ENCODE peak calls at places on chromosomes 7 and 10, in nine cellular contexts. One of them, this sample, is unnamed.

GRCh38 chr10:71440506-71441035 is 43.9 kb downstream of the CDH23 start:
- DNase-seq in stimulated activated CD4-positive, alpha-beta T cell treated with anti-CD3 and anti-CD28 coated beads, Interleukin-15, amount 100 ng/mL, for 48 hours: no peak
- DNase-seq in OCI-LY7: no peak
- DNase-seq in activated CD8-positive, alpha-beta memory T cell treated with anti-CD3 and anti-CD28 coated beads for 24 hours: no peak
- DNase-seq in stromal cell of bone marrow: no peak
- DNase-seq in DMS153: no peak
- DNase-seq in spleen: peak
- DNase-seq in epithelial cell of esophagus: no peak
- DNase-seq in COR-L47: no peak
- DNase-seq in this sample: no peak

GRCh38 chr7:143003393-143004051 is 23.4 kb downstream of the OR9A2 start:
- DNase-seq in stimulated activated CD4-positive, alpha-beta T cell treated with anti-CD3 and anti-CD28 coated beads, Interleukin-15, amount 100 ng/mL, for 48 hours: peak
- DNase-seq in OCI-LY7: peak
- DNase-seq in activated CD8-positive, alpha-beta memory T cell treated with anti-CD3 and anti-CD28 coated beads for 24 hours: peak
- DNase-seq in stromal cell of bone marrow: no peak
- DNase-seq in DMS153: no peak
- DNase-seq in spleen: no peak
- DNase-seq in epithelial cell of esophagus: peak
- DNase-seq in COR-L47: peak
- DNase-seq in this sample: peak

GRCh38 chr7:20132596-20132995 is 84.6 kb downstream of the MACC1 start:
- DNase-seq in stimulated activated CD4-positive, alpha-beta T cell treated with anti-CD3 and anti-CD28 coated beads, Interleukin-15, amount 100 ng/mL, for 48 hours: no peak
- DNase-seq in OCI-LY7: no peak
- DNase-seq in activated CD8-positive, alpha-beta memory T cell treated with anti-CD3 and anti-CD28 coated beads for 24 hours: no peak
- DNase-seq in stromal cell of bone marrow: no peak
- DNase-seq in DMS153: no peak
- DNase-seq in spleen: no peak
- DNase-seq in epithelial cell of esophagus: no peak
- DNase-seq in COR-L47: no peak
- DNase-seq in this sample: no peak

GRCh38 chr10:22103701-22104100 is 100.2 kb upstream of the DNAJC1 start:
- DNase-seq in stimulated activated CD4-positive, alpha-beta T cell treated with anti-CD3 and anti-CD28 coated beads, Interleukin-15, amount 100 ng/mL, for 48 hours: no peak
- DNase-seq in OCI-LY7: peak
- DNase-seq in activated CD8-positive, alpha-beta memory T cell treated with anti-CD3 and anti-CD28 coated beads for 24 hours: no peak
- DNase-seq in stromal cell of bone marrow: no peak
- DNase-seq in DMS153: no peak
- DNase-seq in spleen: no peak
- DNase-seq in epithelial cell of esophagus: peak
- DNase-seq in COR-L47: no peak
- DNase-seq in this sample: peak

GRCh38 chr7:29346574-29346973 is 152.0 kb downstream of the CHN2 start:
- DNase-seq in stimulated activated CD4-positive, alpha-beta T cell treated with anti-CD3 and anti-CD28 coated beads, Interleukin-15, amount 100 ng/mL, for 48 hours: no peak
- DNase-seq in OCI-LY7: no peak
- DNase-seq in activated CD8-positive, alpha-beta memory T cell treated with anti-CD3 and anti-CD28 coated beads for 24 hours: no peak
- DNase-seq in stromal cell of bone marrow: no peak
- DNase-seq in DMS153: no peak
- DNase-seq in spleen: no peak
- DNase-seq in epithelial cell of esophagus: peak
- DNase-seq in COR-L47: no peak
- DNase-seq in this sample: no peak

GRCh38 chr7:40200791-40201190 is 66.0 kb downstream of the SUGCT start:
- DNase-seq in stimulated activated CD4-positive, alpha-beta T cell treated with anti-CD3 and anti-CD28 coated beads, Interleukin-15, amount 100 ng/mL, for 48 hours: no peak
- DNase-seq in OCI-LY7: no peak
- DNase-seq in activated CD8-positive, alpha-beta memory T cell treated with anti-CD3 and anti-CD28 coated beads for 24 hours: no peak
- DNase-seq in stromal cell of bone marrow: peak
- DNase-seq in DMS153: no peak
- DNase-seq in spleen: no peak
- DNase-seq in epithelial cell of esophagus: no peak
- DNase-seq in COR-L47: no peak
- DNase-seq in this sample: peak

GRCh38 chr10:100786591-100786990 is 41.2 kb downstream of the PAX2 start:
- DNase-seq in stimulated activated CD4-positive, alpha-beta T cell treated with anti-CD3 and anti-CD28 coated beads, Interleukin-15, amount 100 ng/mL, for 48 hours: no peak
- DNase-seq in OCI-LY7: no peak
- DNase-seq in activated CD8-positive, alpha-beta memory T cell treated with anti-CD3 and anti-CD28 coated beads for 24 hours: no peak
- DNase-seq in stromal cell of bone marrow: no peak
- DNase-seq in DMS153: no peak
- DNase-seq in spleen: no peak
- DNase-seq in epithelial cell of esophagus: no peak
- DNase-seq in COR-L47: no peak
- DNase-seq in this sample: no peak

GRCh38 chr10:47150581-47150980 is 149.4 kb upstream of the GDF10 start:
- DNase-seq in stimulated activated CD4-positive, alpha-beta T cell treated with anti-CD3 and anti-CD28 coated beads, Interleukin-15, amount 100 ng/mL, for 48 hours: no peak
- DNase-seq in OCI-LY7: no peak
- DNase-seq in activated CD8-positive, alpha-beta memory T cell treated with anti-CD3 and anti-CD28 coated beads for 24 hours: no peak
- DNase-seq in stromal cell of bone marrow: no peak
- DNase-seq in DMS153: no peak
- DNase-seq in spleen: no peak
- DNase-seq in epithelial cell of esophagus: no peak
- DNase-seq in COR-L47: no peak
- DNase-seq in this sample: no peak

GRCh38 chr10:4459531-4459930 is 366.5 kb upstream of the AKR1E2 start:
- DNase-seq in stimulated activated CD4-positive, alpha-beta T cell treated with anti-CD3 and anti-CD28 coated beads, Interleukin-15, amount 100 ng/mL, for 48 hours: no peak
- DNase-seq in OCI-LY7: no peak
- DNase-seq in activated CD8-positive, alpha-beta memory T cell treated with anti-CD3 and anti-CD28 coated beads for 24 hours: no peak
- DNase-seq in stromal cell of bone marrow: no peak
- DNase-seq in DMS153: no peak
- DNase-seq in spleen: no peak
- DNase-seq in epithelial cell of esophagus: no peak
- DNase-seq in COR-L47: no peak
- DNase-seq in this sample: no peak

GRCh38 chr7:80659120-80660055 is 20.9 kb downstream of the CD36 start:
- DNase-seq in stimulated activated CD4-positive, alpha-beta T cell treated with anti-CD3 and anti-CD28 coated beads, Interleukin-15, amount 100 ng/mL, for 48 hours: no peak
- DNase-seq in OCI-LY7: peak
- DNase-seq in activated CD8-positive, alpha-beta memory T cell treated with anti-CD3 and anti-CD28 coated beads for 24 hours: no peak
- DNase-seq in stromal cell of bone marrow: peak
- DNase-seq in DMS153: no peak
- DNase-seq in spleen: no peak
- DNase-seq in epithelial cell of esophagus: peak
- DNase-seq in COR-L47: peak
- DNase-seq in this sample: peak

GRCh38 chr7:40827217-40828085 is 692.6 kb downstream of the SUGCT start:
- DNase-seq in stimulated activated CD4-positive, alpha-beta T cell treated with anti-CD3 and anti-CD28 coated beads, Interleukin-15, amount 100 ng/mL, for 48 hours: no peak
- DNase-seq in OCI-LY7: no peak
- DNase-seq in activated CD8-positive, alpha-beta memory T cell treated with anti-CD3 and anti-CD28 coated beads for 24 hours: no peak
- DNase-seq in stromal cell of bone marrow: peak
- DNase-seq in DMS153: no peak
- DNase-seq in spleen: no peak
- DNase-seq in epithelial cell of esophagus: peak
- DNase-seq in COR-L47: no peak
- DNase-seq in this sample: no peak

GRCh38 chr7:30976381-30976780 is 12.6 kb downstream of the GHRHR start:
- DNase-seq in stimulated activated CD4-positive, alpha-beta T cell treated with anti-CD3 and anti-CD28 coated beads, Interleukin-15, amount 100 ng/mL, for 48 hours: no peak
- DNase-seq in OCI-LY7: no peak
- DNase-seq in activated CD8-positive, alpha-beta memory T cell treated with anti-CD3 and anti-CD28 coated beads for 24 hours: peak
- DNase-seq in stromal cell of bone marrow: no peak
- DNase-seq in DMS153: no peak
- DNase-seq in spleen: no peak
- DNase-seq in epithelial cell of esophagus: no peak
- DNase-seq in COR-L47: no peak
- DNase-seq in this sample: no peak

GRCh38 chr7:141231018-141231792 is 157.3 kb downstream of the TMEM178B start:
- DNase-seq in stimulated activated CD4-positive, alpha-beta T cell treated with anti-CD3 and anti-CD28 coated beads, Interleukin-15, amount 100 ng/mL, for 48 hours: no peak
- DNase-seq in OCI-LY7: no peak
- DNase-seq in activated CD8-positive, alpha-beta memory T cell treated with anti-CD3 and anti-CD28 coated beads for 24 hours: no peak
- DNase-seq in stromal cell of bone marrow: peak
- DNase-seq in DMS153: peak
- DNase-seq in spleen: no peak
- DNase-seq in epithelial cell of esophagus: peak
- DNase-seq in COR-L47: peak
- DNase-seq in this sample: peak

GRCh38 chr7:45211066-45211465 is 53.5 kb downstream of the RAMP3 start:
- DNase-seq in stimulated activated CD4-positive, alpha-beta T cell treated with anti-CD3 and anti-CD28 coated beads, Interleukin-15, amount 100 ng/mL, for 48 hours: no peak
- DNase-seq in OCI-LY7: no peak
- DNase-seq in activated CD8-positive, alpha-beta memory T cell treated with anti-CD3 and anti-CD28 coated beads for 24 hours: no peak
- DNase-seq in stromal cell of bone marrow: no peak
- DNase-seq in DMS153: no peak
- DNase-seq in spleen: no peak
- DNase-seq in epithelial cell of esophagus: no peak
- DNase-seq in COR-L47: no peak
- DNase-seq in this sample: no peak

GRCh38 chr10:98170249-98171117 is 36.0 kb downstream of the R3HCC1L start:
- DNase-seq in stimulated activated CD4-positive, alpha-beta T cell treated with anti-CD3 and anti-CD28 coated beads, Interleukin-15, amount 100 ng/mL, for 48 hours: no peak
- DNase-seq in OCI-LY7: peak
- DNase-seq in activated CD8-positive, alpha-beta memory T cell treated with anti-CD3 and anti-CD28 coated beads for 24 hours: no peak
- DNase-seq in stromal cell of bone marrow: no peak
- DNase-seq in DMS153: peak
- DNase-seq in spleen: no peak
- DNase-seq in epithelial cell of esophagus: peak
- DNase-seq in COR-L47: no peak
- DNase-seq in this sample: peak

GRCh38 chr7:158275711-158276413 is 311.8 kb downstream of the PTPRN2 start:
- DNase-seq in stimulated activated CD4-positive, alpha-beta T cell treated with anti-CD3 and anti-CD28 coated beads, Interleukin-15, amount 100 ng/mL, for 48 hours: no peak
- DNase-seq in OCI-LY7: no peak
- DNase-seq in activated CD8-positive, alpha-beta memory T cell treated with anti-CD3 and anti-CD28 coated beads for 24 hours: no peak
- DNase-seq in stromal cell of bone marrow: no peak
- DNase-seq in DMS153: no peak
- DNase-seq in spleen: peak
- DNase-seq in epithelial cell of esophagus: no peak
- DNase-seq in COR-L47: no peak
- DNase-seq in this sample: no peak

GRCh38 chr7:26250239-26250638 is 41.4 kb upstream of the SNX10 start:
- DNase-seq in stimulated activated CD4-positive, alpha-beta T cell treated with anti-CD3 and anti-CD28 coated beads, Interleukin-15, amount 100 ng/mL, for 48 hours: no peak
- DNase-seq in OCI-LY7: no peak
- DNase-seq in activated CD8-positive, alpha-beta memory T cell treated with anti-CD3 and anti-CD28 coated beads for 24 hours: no peak
- DNase-seq in stromal cell of bone marrow: no peak
- DNase-seq in DMS153: no peak
- DNase-seq in spleen: no peak
- DNase-seq in epithelial cell of esophagus: no peak
- DNase-seq in COR-L47: no peak
- DNase-seq in this sample: no peak

GRCh38 chr10:122503004-122503403 is 41.7 kb downstream of the HTRA1 start:
- DNase-seq in stimulated activated CD4-positive, alpha-beta T cell treated with anti-CD3 and anti-CD28 coated beads, Interleukin-15, amount 100 ng/mL, for 48 hours: no peak
- DNase-seq in OCI-LY7: no peak
- DNase-seq in activated CD8-positive, alpha-beta memory T cell treated with anti-CD3 and anti-CD28 coated beads for 24 hours: no peak
- DNase-seq in stromal cell of bone marrow: no peak
- DNase-seq in DMS153: no peak
- DNase-seq in spleen: no peak
- DNase-seq in epithelial cell of esophagus: no peak
- DNase-seq in COR-L47: no peak
- DNase-seq in this sample: no peak

GRCh38 chr7:109963741-109964140 is 1127.2 kb upstream of the LRRN3 start:
- DNase-seq in stimulated activated CD4-positive, alpha-beta T cell treated with anti-CD3 and anti-CD28 coated beads, Interleukin-15, amount 100 ng/mL, for 48 hours: no peak
- DNase-seq in OCI-LY7: no peak
- DNase-seq in activated CD8-positive, alpha-beta memory T cell treated with anti-CD3 and anti-CD28 coated beads for 24 hours: no peak
- DNase-seq in stromal cell of bone marrow: no peak
- DNase-seq in DMS153: no peak
- DNase-seq in spleen: no peak
- DNase-seq in epithelial cell of esophagus: peak
- DNase-seq in COR-L47: no peak
- DNase-seq in this sample: no peak

GRCh38 chr7:76302299-76303056 is at the start of gene HSPB1:
- DNase-seq in stimulated activated CD4-positive, alpha-beta T cell treated with anti-CD3 and anti-CD28 coated beads, Interleukin-15, amount 100 ng/mL, for 48 hours: peak
- DNase-seq in OCI-LY7: peak
- DNase-seq in activated CD8-positive, alpha-beta memory T cell treated with anti-CD3 and anti-CD28 coated beads for 24 hours: peak
- DNase-seq in stromal cell of bone marrow: peak
- DNase-seq in DMS153: peak
- DNase-seq in spleen: peak
- DNase-seq in epithelial cell of esophagus: peak
- DNase-seq in COR-L47: peak
- DNase-seq in this sample: peak

GRCh38 chr10:1553951-1554350 is 183.4 kb downstream of the ADARB2 start:
- DNase-seq in stimulated activated CD4-positive, alpha-beta T cell treated with anti-CD3 and anti-CD28 coated beads, Interleukin-15, amount 100 ng/mL, for 48 hours: no peak
- DNase-seq in OCI-LY7: no peak
- DNase-seq in activated CD8-positive, alpha-beta memory T cell treated with anti-CD3 and anti-CD28 coated beads for 24 hours: no peak
- DNase-seq in stromal cell of bone marrow: no peak
- DNase-seq in DMS153: no peak
- DNase-seq in spleen: peak
- DNase-seq in epithelial cell of esophagus: no peak
- DNase-seq in COR-L47: no peak
- DNase-seq in this sample: no peak

GRCh38 chr7:112207106-112207592 is 654 bp downstream of the ZNF277 start:
- DNase-seq in stimulated activated CD4-positive, alpha-beta T cell treated with anti-CD3 and anti-CD28 coated beads, Interleukin-15, amount 100 ng/mL, for 48 hours: no peak
- DNase-seq in OCI-LY7: peak
- DNase-seq in activated CD8-positive, alpha-beta memory T cell treated with anti-CD3 and anti-CD28 coated beads for 24 hours: no peak
- DNase-seq in stromal cell of bone marrow: no peak
- DNase-seq in DMS153: no peak
- DNase-seq in spleen: no peak
- DNase-seq in epithelial cell of esophagus: no peak
- DNase-seq in COR-L47: peak
- DNase-seq in this sample: no peak

GRCh38 chr7:93185303-93186027 is 37.3 kb upstream of the SAMD9L start:
- DNase-seq in stimulated activated CD4-positive, alpha-beta T cell treated with anti-CD3 and anti-CD28 coated beads, Interleukin-15, amount 100 ng/mL, for 48 hours: no peak
- DNase-seq in OCI-LY7: no peak
- DNase-seq in activated CD8-positive, alpha-beta memory T cell treated with anti-CD3 and anti-CD28 coated beads for 24 hours: no peak
- DNase-seq in stromal cell of bone marrow: peak
- DNase-seq in DMS153: no peak
- DNase-seq in spleen: no peak
- DNase-seq in epithelial cell of esophagus: peak
- DNase-seq in COR-L47: no peak
- DNase-seq in this sample: peak

GRCh38 chr7:78178319-78178718 is 379.7 kb downstream of the PHTF2 start:
- DNase-seq in stimulated activated CD4-positive, alpha-beta T cell treated with anti-CD3 and anti-CD28 coated beads, Interleukin-15, amount 100 ng/mL, for 48 hours: no peak
- DNase-seq in OCI-LY7: no peak
- DNase-seq in activated CD8-positive, alpha-beta memory T cell treated with anti-CD3 and anti-CD28 coated beads for 24 hours: no peak
- DNase-seq in stromal cell of bone marrow: no peak
- DNase-seq in DMS153: no peak
- DNase-seq in spleen: no peak
- DNase-seq in epithelial cell of esophagus: no peak
- DNase-seq in COR-L47: no peak
- DNase-seq in this sample: peak

GRCh38 chr10:79079490-79080355 is 11.0 kb downstream of the ZMIZ1 start:
- DNase-seq in stimulated activated CD4-positive, alpha-beta T cell treated with anti-CD3 and anti-CD28 coated beads, Interleukin-15, amount 100 ng/mL, for 48 hours: no peak
- DNase-seq in OCI-LY7: no peak
- DNase-seq in activated CD8-positive, alpha-beta memory T cell treated with anti-CD3 and anti-CD28 coated beads for 24 hours: no peak
- DNase-seq in stromal cell of bone marrow: no peak
- DNase-seq in DMS153: no peak
- DNase-seq in spleen: no peak
- DNase-seq in epithelial cell of esophagus: no peak
- DNase-seq in COR-L47: no peak
- DNase-seq in this sample: peak

GRCh38 chr7:37893359-37893758 is 23.3 kb downstream of the SFRP4 start:
- DNase-seq in stimulated activated CD4-positive, alpha-beta T cell treated with anti-CD3 and anti-CD28 coated beads, Interleukin-15, amount 100 ng/mL, for 48 hours: no peak
- DNase-seq in OCI-LY7: no peak
- DNase-seq in activated CD8-positive, alpha-beta memory T cell treated with anti-CD3 and anti-CD28 coated beads for 24 hours: no peak
- DNase-seq in stromal cell of bone marrow: no peak
- DNase-seq in DMS153: no peak
- DNase-seq in spleen: no peak
- DNase-seq in epithelial cell of esophagus: no peak
- DNase-seq in COR-L47: no peak
- DNase-seq in this sample: no peak

GRCh38 chr7:7772385-7772784 is 54.0 kb upstream of the RPA3 start:
- DNase-seq in stimulated activated CD4-positive, alpha-beta T cell treated with anti-CD3 and anti-CD28 coated beads, Interleukin-15, amount 100 ng/mL, for 48 hours: no peak
- DNase-seq in OCI-LY7: peak
- DNase-seq in activated CD8-positive, alpha-beta memory T cell treated with anti-CD3 and anti-CD28 coated beads for 24 hours: no peak
- DNase-seq in stromal cell of bone marrow: no peak
- DNase-seq in DMS153: peak
- DNase-seq in spleen: no peak
- DNase-seq in epithelial cell of esophagus: peak
- DNase-seq in COR-L47: no peak
- DNase-seq in this sample: peak

GRCh38 chr7:30433506-30433905 is 45.1 kb downstream of the NOD1 start:
- DNase-seq in stimulated activated CD4-positive, alpha-beta T cell treated with anti-CD3 and anti-CD28 coated beads, Interleukin-15, amount 100 ng/mL, for 48 hours: no peak
- DNase-seq in OCI-LY7: no peak
- DNase-seq in activated CD8-positive, alpha-beta memory T cell treated with anti-CD3 and anti-CD28 coated beads for 24 hours: no peak
- DNase-seq in stromal cell of bone marrow: no peak
- DNase-seq in DMS153: no peak
- DNase-seq in spleen: no peak
- DNase-seq in epithelial cell of esophagus: no peak
- DNase-seq in COR-L47: no peak
- DNase-seq in this sample: no peak

GRCh38 chr7:17564678-17565209 is 266.3 kb downstream of the AHR start:
- DNase-seq in stimulated activated CD4-positive, alpha-beta T cell treated with anti-CD3 and anti-CD28 coated beads, Interleukin-15, amount 100 ng/mL, for 48 hours: no peak
- DNase-seq in OCI-LY7: no peak
- DNase-seq in activated CD8-positive, alpha-beta memory T cell treated with anti-CD3 and anti-CD28 coated beads for 24 hours: no peak
- DNase-seq in stromal cell of bone marrow: no peak
- DNase-seq in DMS153: no peak
- DNase-seq in spleen: no peak
- DNase-seq in epithelial cell of esophagus: peak
- DNase-seq in COR-L47: no peak
- DNase-seq in this sample: peak

This sample was measured in HCEC 1CT.